ENCODE peak calls at places on chromosome 22, in ten cellular contexts. O is heart left ventricle, Z is erythroblast, V is IMR-90, A is H54, U is body of pancreas, D is tibial nerve, E is spleen, N is stomach, M is GM12891. C is an unnamed sample.

GRCh38 chr22:48259991-48260670 is 1497.7 kb downstream of the TBC1D22A start:
- DNase-seq in O (no peak), Z (no peak), V (no peak), A (no peak), U (no peak), D (no peak), E (no peak), N (no peak), M (no peak), C (no peak)

GRCh38 chr22:44419429-44419828 is 78.6 kb downstream of the RTL6 start:
- DNase-seq in O (no peak), Z (no peak), V (peak), A (no peak), U (no peak), D (no peak), E (no peak), N (no peak), M (no peak), C (no peak)

GRCh38 chr22:25942126-25942988 is 200.4 kb downstream of the MYO18B start:
- DNase-seq in O (peak), Z (no peak), V (no peak), A (no peak), U (no peak), D (no peak), E (no peak), N (no peak), M (no peak), C (no peak)

GRCh38 chr22:31400023-31400397 is 606 bp downstream of the DRG1 start:
- DNase-seq in O (no peak), Z (peak), V (peak), A (no peak), U (no peak), D (no peak), E (no peak), N (no peak), M (no peak), C (no peak)

GRCh38 chr22:49183826-49184216 is 643.9 kb downstream of the BRD1 start:
- DNase-seq in O (no peak), Z (no peak), V (no peak), A (no peak), U (no peak), D (no peak), E (peak), N (no peak), M (no peak), C (no peak)

GRCh38 chr22:25402501-25403283 is 161.8 kb upstream of the GRK3 start:
- DNase-seq in O (peak), Z (no peak), V (peak), A (peak), U (peak), D (no peak), E (no peak), N (no peak), M (no peak), C (no peak)

GRCh38 chr22:38467438-38467903 is 425 bp upstream of the KDELR3 start:
- DNase-seq in O (no peak), Z (no peak), V (no peak), A (no peak), U (peak), D (no peak), E (peak), N (no peak), M (no peak), C (no peak)

GRCh38 chr22:36026741-36027140 is 1.9 kb downstream of the RBFOX2 start:
- DNase-seq in O (no peak), Z (no peak), V (peak), A (no peak), U (no peak), D (no peak), E (no peak), N (no peak), M (no peak), C (no peak)

GRCh38 chr22:21762712-21763581 is 27.4 kb upstream of the YPEL1 start:
- DNase-seq in O (no peak), Z (no peak), V (no peak), A (no peak), U (no peak), D (no peak), E (no peak), N (no peak), M (no peak), C (no peak)

GRCh38 chr22:19038728-19039447 is 83.3 kb downstream of the DGCR2 start:
- DNase-seq in O (no peak), Z (no peak), V (no peak), A (no peak), U (no peak), D (no peak), E (peak), N (no peak), M (no peak), C (no peak)
- TF ChIP-seq POLR2A in O (no peak), Z (no peak), V (no peak), A (no peak), U (no peak), D (no peak), E (no peak), N (no peak), M (no peak), C (no peak)

DNA sequence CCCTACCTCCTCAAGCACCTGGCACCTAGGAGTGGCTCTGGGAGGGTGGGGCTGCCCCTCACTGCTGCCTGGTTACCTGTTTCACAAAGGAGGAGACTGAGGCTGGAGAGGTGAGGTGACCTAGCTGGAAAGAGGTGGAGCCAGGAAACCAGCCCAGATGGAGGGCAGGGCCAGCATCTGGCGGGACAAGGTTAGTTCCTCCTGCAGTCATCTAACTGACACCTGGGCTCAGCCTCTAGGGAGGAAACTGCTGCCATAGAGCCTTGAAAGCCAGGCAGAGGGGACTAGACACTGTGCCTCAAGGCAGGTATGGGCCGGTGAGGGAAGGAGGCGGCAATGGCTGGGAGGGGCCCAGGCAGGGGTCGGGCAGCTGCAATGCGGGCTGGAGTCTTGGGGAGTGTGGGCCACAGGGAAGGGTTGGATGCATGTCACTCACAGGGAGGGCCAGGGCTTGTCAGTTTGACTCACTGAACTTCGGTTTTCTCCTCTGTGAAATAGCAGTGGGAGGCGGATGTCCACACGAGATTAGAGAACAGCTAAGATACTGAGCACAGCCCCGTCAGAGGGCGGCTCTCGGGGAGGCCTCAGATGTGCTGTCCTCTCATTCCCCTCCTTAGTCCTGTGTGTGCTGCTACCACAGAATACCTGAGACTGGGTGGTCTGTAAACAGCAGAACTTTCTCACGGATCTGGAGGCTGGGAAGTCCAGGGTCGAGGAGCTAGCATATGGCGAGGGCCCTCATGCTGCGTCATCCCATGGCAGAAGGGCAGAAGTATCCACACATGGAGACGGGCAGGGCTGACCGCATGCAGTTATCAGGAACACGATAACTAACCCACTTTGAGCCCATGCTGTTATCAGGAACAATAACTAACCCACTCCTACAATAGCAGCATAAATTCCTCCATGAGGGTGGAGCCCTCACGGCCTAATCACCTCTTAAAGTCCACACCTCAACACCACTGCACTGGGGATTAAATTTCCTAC is 16.1 kb downstream of the MGAT3 start:
- DNase-seq in O (no peak), Z (peak), V (no peak), A (no peak), U (peak), D (no peak), E (no peak), N (peak), M (no peak), C (no peak)
- TF ChIP-seq POLR2A in O (no peak), Z (peak), V (no peak), A (no peak), U (no peak), D (no peak), E (no peak), N (no peak), M (no peak), C (no peak)

GRCh38 chr22:46078241-46079092 is 71.9 kb upstream of the PPARA start:
- DNase-seq in O (peak), Z (no peak), V (no peak), A (no peak), U (peak), D (no peak), E (peak), N (peak), M (no peak), C (peak)
- TF ChIP-seq POLR2A in O (peak), Z (no peak), V (no peak), A (no peak), U (peak), D (peak), E (no peak), N (no peak), M (no peak), C (no peak)

DNA sequence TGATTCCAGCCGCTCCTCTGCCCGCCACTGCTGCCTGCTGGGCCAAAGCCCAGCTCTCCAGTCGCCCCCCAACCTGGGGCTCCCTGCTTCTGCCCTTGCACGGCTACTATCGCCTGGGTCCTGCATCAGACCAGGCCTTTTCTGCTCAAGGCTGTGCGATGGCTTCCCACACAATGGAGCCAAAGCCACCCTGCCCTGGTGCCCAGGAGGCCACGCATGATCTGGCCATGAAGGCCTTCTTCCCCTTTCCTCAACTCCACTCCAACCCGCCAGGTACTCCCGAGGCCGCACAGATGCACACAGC is 45.8 kb downstream of the SGSM3 start:
- DNase-seq in O (no peak), Z (no peak), V (no peak), A (no peak), U (no peak), D (no peak), E (peak), N (no peak), M (no peak), C (no peak)
- TF ChIP-seq POLR2A in O (no peak), Z (no peak), V (no peak), A (no peak), U (no peak), D (no peak), E (no peak), N (no peak), M (no peak), C (no peak)